ENCODE peak calls at places on chromosomes 12 and 14, in ten cellular contexts. One of them, this sample, is unnamed.

GRCh38 chr12:126483145-126484068 is 1418.2 kb downstream of the AACS start:
- DNase-seq in IMR-90: no peak
- DNase-seq in choroid plexus epithelial cell: peak
- DNase-seq in GM12864: no peak
- DNase-seq in mesothelial cell of epicardium: no peak
- DNase-seq in OCI-LY7: no peak
- DNase-seq in left lung: no peak
- DNase-seq in BJ: peak
- DNase-seq in suprapubic skin: no peak
- DNase-seq in cardiac fibroblast: peak
- DNase-seq in this sample: no peak

GRCh38 chr12:94134226-94134795 is 14.1 kb upstream of the PLXNC1 start:
- DNase-seq in IMR-90: peak
- DNase-seq in choroid plexus epithelial cell: peak
- DNase-seq in GM12864: no peak
- DNase-seq in mesothelial cell of epicardium: no peak
- DNase-seq in OCI-LY7: peak
- DNase-seq in left lung: no peak
- DNase-seq in BJ: peak
- DNase-seq in suprapubic skin: no peak
- DNase-seq in cardiac fibroblast: peak
- DNase-seq in this sample: no peak

GRCh38 chr14:59098377-59098776 is 90.1 kb upstream of the DAAM1 start:
- DNase-seq in IMR-90: peak
- DNase-seq in choroid plexus epithelial cell: peak
- DNase-seq in GM12864: no peak
- DNase-seq in mesothelial cell of epicardium: no peak
- DNase-seq in OCI-LY7: no peak
- DNase-seq in left lung: no peak
- DNase-seq in BJ: peak
- DNase-seq in suprapubic skin: no peak
- DNase-seq in cardiac fibroblast: peak
- DNase-seq in this sample: no peak

GRCh38 chr14:31090872-31091764 is 64.9 kb upstream of the STRN3 start:
- DNase-seq in IMR-90: peak
- DNase-seq in choroid plexus epithelial cell: peak
- DNase-seq in GM12864: no peak
- DNase-seq in mesothelial cell of epicardium: no peak
- DNase-seq in OCI-LY7: no peak
- DNase-seq in left lung: no peak
- DNase-seq in BJ: peak
- DNase-seq in suprapubic skin: no peak
- DNase-seq in cardiac fibroblast: peak
- DNase-seq in this sample: no peak

GRCh38 chr12:3256103-3256551 is 178.9 kb downstream of the TSPAN9 start:
- DNase-seq in IMR-90: no peak
- DNase-seq in choroid plexus epithelial cell: no peak
- DNase-seq in GM12864: no peak
- DNase-seq in mesothelial cell of epicardium: no peak
- DNase-seq in OCI-LY7: no peak
- DNase-seq in left lung: peak
- DNase-seq in BJ: no peak
- DNase-seq in suprapubic skin: no peak
- DNase-seq in cardiac fibroblast: no peak
- DNase-seq in this sample: no peak

GRCh38 chr12:31715283-31715825 is 13.5 kb downstream of the AMN1 start:
- DNase-seq in IMR-90: peak
- DNase-seq in choroid plexus epithelial cell: peak
- DNase-seq in GM12864: peak
- DNase-seq in mesothelial cell of epicardium: no peak
- DNase-seq in OCI-LY7: peak
- DNase-seq in left lung: no peak
- DNase-seq in BJ: no peak
- DNase-seq in suprapubic skin: no peak
- DNase-seq in cardiac fibroblast: peak
- DNase-seq in this sample: no peak

GRCh38 chr14:24299255-24300191 is at the start of the genes DHRS1 and NOP9:
- DNase-seq in IMR-90: peak
- DNase-seq in choroid plexus epithelial cell: peak
- DNase-seq in GM12864: peak
- DNase-seq in mesothelial cell of epicardium: peak
- DNase-seq in OCI-LY7: peak
- DNase-seq in left lung: peak
- DNase-seq in BJ: peak
- DNase-seq in suprapubic skin: peak
- DNase-seq in cardiac fibroblast: peak
- DNase-seq in this sample: peak

GRCh38 chr12:124350491-124350890 is 55.6 kb downstream of the RFLNA start:
- DNase-seq in IMR-90: no peak
- DNase-seq in choroid plexus epithelial cell: no peak
- DNase-seq in GM12864: no peak
- DNase-seq in mesothelial cell of epicardium: no peak
- DNase-seq in OCI-LY7: no peak
- DNase-seq in left lung: no peak
- DNase-seq in BJ: no peak
- DNase-seq in suprapubic skin: no peak
- DNase-seq in cardiac fibroblast: no peak
- DNase-seq in this sample: no peak

GRCh38 chr12:110338754-110339153 is 57.7 kb downstream of the ATP2A2 start:
- DNase-seq in IMR-90: no peak
- DNase-seq in choroid plexus epithelial cell: peak
- DNase-seq in GM12864: no peak
- DNase-seq in mesothelial cell of epicardium: no peak
- DNase-seq in OCI-LY7: peak
- DNase-seq in left lung: no peak
- DNase-seq in BJ: no peak
- DNase-seq in suprapubic skin: no peak
- DNase-seq in cardiac fibroblast: peak
- DNase-seq in this sample: no peak

GRCh38 chr14:57189070-57189469 is 79.6 kb downstream of the EXOC5 start:
- DNase-seq in IMR-90: peak
- DNase-seq in choroid plexus epithelial cell: peak
- DNase-seq in GM12864: no peak
- DNase-seq in mesothelial cell of epicardium: no peak
- DNase-seq in OCI-LY7: no peak
- DNase-seq in left lung: no peak
- DNase-seq in BJ: no peak
- DNase-seq in suprapubic skin: no peak
- DNase-seq in cardiac fibroblast: peak
- DNase-seq in this sample: no peak

GRCh38 chr12:18716236-18716635 is 21.6 kb downstream of the PLCZ1 start:
- DNase-seq in IMR-90: no peak
- DNase-seq in choroid plexus epithelial cell: no peak
- DNase-seq in GM12864: no peak
- DNase-seq in mesothelial cell of epicardium: no peak
- DNase-seq in OCI-LY7: no peak
- DNase-seq in left lung: no peak
- DNase-seq in BJ: no peak
- DNase-seq in suprapubic skin: no peak
- DNase-seq in cardiac fibroblast: no peak
- DNase-seq in this sample: no peak

GRCh38 chr12:66423290-66423689 is 121.0 kb downstream of the HELB start:
- DNase-seq in IMR-90: no peak
- DNase-seq in choroid plexus epithelial cell: peak
- DNase-seq in GM12864: no peak
- DNase-seq in mesothelial cell of epicardium: no peak
- DNase-seq in OCI-LY7: no peak
- DNase-seq in left lung: no peak
- DNase-seq in BJ: no peak
- DNase-seq in suprapubic skin: no peak
- DNase-seq in cardiac fibroblast: no peak
- DNase-seq in this sample: no peak
- TF ChIP-seq CTCF in IMR-90: no peak
- TF ChIP-seq CTCF in choroid plexus epithelial cell: peak
- TF ChIP-seq CTCF in GM12864: no peak
- TF ChIP-seq CTCF in mesothelial cell of epicardium: no peak
- TF ChIP-seq CTCF in OCI-LY7: no peak
- TF ChIP-seq CTCF in left lung: no peak
- TF ChIP-seq CTCF in BJ: no peak
- TF ChIP-seq CTCF in suprapubic skin: no peak
- TF ChIP-seq CTCF in cardiac fibroblast: no peak
- TF ChIP-seq CTCF in this sample: no peak

DNA sequence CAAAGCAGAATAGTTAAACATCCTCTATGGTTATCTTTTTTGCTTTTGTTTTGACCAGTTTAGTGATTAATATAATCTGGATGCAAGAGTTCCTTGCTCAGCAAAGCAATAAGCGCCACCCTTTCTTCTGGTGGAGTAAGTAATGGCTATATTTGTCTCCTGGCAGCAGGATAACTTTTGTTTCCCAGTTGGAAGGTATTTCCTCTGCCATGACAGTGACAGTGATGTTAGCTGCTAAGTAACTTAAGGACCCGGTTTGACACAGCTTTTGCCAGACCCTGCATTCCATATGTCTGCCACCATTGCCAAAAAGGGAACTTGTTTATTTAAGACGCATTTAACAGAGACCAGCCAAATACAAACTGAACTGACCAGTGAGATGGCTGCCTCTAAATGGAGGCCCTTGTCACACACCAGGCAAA is 70.4 kb upstream of the NR2C1 start:
- DNase-seq in IMR-90: peak
- DNase-seq in choroid plexus epithelial cell: no peak
- DNase-seq in GM12864: no peak
- DNase-seq in mesothelial cell of epicardium: no peak
- DNase-seq in OCI-LY7: no peak
- DNase-seq in left lung: no peak
- DNase-seq in BJ: no peak
- DNase-seq in suprapubic skin: no peak
- DNase-seq in cardiac fibroblast: peak
- DNase-seq in this sample: no peak
- TF ChIP-seq CTCF in IMR-90: no peak
- TF ChIP-seq CTCF in choroid plexus epithelial cell: no peak
- TF ChIP-seq CTCF in GM12864: no peak
- TF ChIP-seq CTCF in mesothelial cell of epicardium: no peak
- TF ChIP-seq CTCF in OCI-LY7: no peak
- TF ChIP-seq CTCF in left lung: no peak
- TF ChIP-seq CTCF in BJ: no peak
- TF ChIP-seq CTCF in suprapubic skin: no peak
- TF ChIP-seq CTCF in cardiac fibroblast: no peak
- TF ChIP-seq CTCF in this sample: no peak

GRCh38 chr14:23208286-23208685 is 24.8 kb upstream of the SLC7A8 start:
- DNase-seq in IMR-90: no peak
- DNase-seq in choroid plexus epithelial cell: no peak
- DNase-seq in GM12864: no peak
- DNase-seq in mesothelial cell of epicardium: no peak
- DNase-seq in OCI-LY7: no peak
- DNase-seq in left lung: no peak
- DNase-seq in BJ: no peak
- DNase-seq in suprapubic skin: no peak
- DNase-seq in cardiac fibroblast: no peak
- DNase-seq in this sample: no peak
- TF ChIP-seq CTCF in IMR-90: no peak
- TF ChIP-seq CTCF in choroid plexus epithelial cell: no peak
- TF ChIP-seq CTCF in GM12864: no peak
- TF ChIP-seq CTCF in mesothelial cell of epicardium: no peak
- TF ChIP-seq CTCF in OCI-LY7: no peak
- TF ChIP-seq CTCF in left lung: no peak
- TF ChIP-seq CTCF in BJ: no peak
- TF ChIP-seq CTCF in suprapubic skin: no peak
- TF ChIP-seq CTCF in cardiac fibroblast: no peak
- TF ChIP-seq CTCF in this sample: no peak

GRCh38 chr14:54423991-54424390 is 17.2 kb downstream of the CNIH1 start:
- DNase-seq in IMR-90: no peak
- DNase-seq in choroid plexus epithelial cell: no peak
- DNase-seq in GM12864: no peak
- DNase-seq in mesothelial cell of epicardium: no peak
- DNase-seq in OCI-LY7: no peak
- DNase-seq in left lung: no peak
- DNase-seq in BJ: no peak
- DNase-seq in suprapubic skin: no peak
- DNase-seq in cardiac fibroblast: no peak
- DNase-seq in this sample: no peak

GRCh38 chr14:54425068-54425467 is 16.1 kb downstream of the CNIH1 start:
- DNase-seq in IMR-90: no peak
- DNase-seq in choroid plexus epithelial cell: no peak
- DNase-seq in GM12864: no peak
- DNase-seq in mesothelial cell of epicardium: no peak
- DNase-seq in OCI-LY7: no peak
- DNase-seq in left lung: no peak
- DNase-seq in BJ: no peak
- DNase-seq in suprapubic skin: no peak
- DNase-seq in cardiac fibroblast: no peak
- DNase-seq in this sample: no peak

GRCh38 chr14:54425537-54426274 is 15.5 kb downstream of the CNIH1 start:
- DNase-seq in IMR-90: no peak
- DNase-seq in choroid plexus epithelial cell: no peak
- DNase-seq in GM12864: no peak
- DNase-seq in mesothelial cell of epicardium: no peak
- DNase-seq in OCI-LY7: no peak
- DNase-seq in left lung: no peak
- DNase-seq in BJ: no peak
- DNase-seq in suprapubic skin: no peak
- DNase-seq in cardiac fibroblast: no peak
- DNase-seq in this sample: no peak

GRCh38 chr14:54424479-54424901 is 16.7 kb downstream of the CNIH1 start:
- DNase-seq in IMR-90: no peak
- DNase-seq in choroid plexus epithelial cell: no peak
- DNase-seq in GM12864: no peak
- DNase-seq in mesothelial cell of epicardium: no peak
- DNase-seq in OCI-LY7: no peak
- DNase-seq in left lung: no peak
- DNase-seq in BJ: no peak
- DNase-seq in suprapubic skin: no peak
- DNase-seq in cardiac fibroblast: no peak
- DNase-seq in this sample: no peak

DNA sequence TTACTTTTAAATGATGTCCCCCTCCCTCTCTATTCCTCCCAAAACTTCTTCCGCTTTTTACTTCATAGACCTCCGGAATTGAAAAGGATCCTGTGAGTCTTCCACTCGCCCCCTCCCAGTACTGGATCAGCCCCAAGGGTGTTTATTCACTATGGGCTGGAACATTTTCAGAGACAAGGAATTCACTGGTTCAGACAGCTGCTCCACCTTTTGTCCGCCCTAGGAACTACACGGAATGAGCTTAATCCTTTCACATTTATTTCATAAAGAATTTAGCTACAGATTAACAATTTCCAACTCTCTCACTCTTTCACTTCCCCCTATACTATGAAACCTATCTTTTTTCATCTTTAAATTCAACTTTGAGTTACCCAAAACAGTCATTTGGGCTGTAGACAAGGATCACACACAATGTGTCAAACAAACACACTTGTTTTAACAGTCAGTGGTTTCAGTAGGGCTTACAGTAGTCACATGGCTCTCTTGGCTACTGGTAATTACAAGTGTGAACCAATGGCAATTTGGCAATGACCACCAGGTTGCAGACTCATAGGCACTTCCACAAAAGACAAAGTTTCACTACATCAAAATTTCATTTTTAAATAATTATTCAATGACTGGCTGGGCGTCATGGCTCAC is 20.6 kb downstream of the CNIH1 start:
- DNase-seq in IMR-90: peak
- DNase-seq in choroid plexus epithelial cell: peak
- DNase-seq in GM12864: no peak
- DNase-seq in mesothelial cell of epicardium: no peak
- DNase-seq in OCI-LY7: peak
- DNase-seq in left lung: no peak
- DNase-seq in BJ: no peak
- DNase-seq in suprapubic skin: no peak
- DNase-seq in cardiac fibroblast: peak
- DNase-seq in this sample: no peak
- TF ChIP-seq CTCF in IMR-90: peak
- TF ChIP-seq CTCF in choroid plexus epithelial cell: peak
- TF ChIP-seq CTCF in GM12864: peak
- TF ChIP-seq CTCF in mesothelial cell of epicardium: peak
- TF ChIP-seq CTCF in OCI-LY7: peak
- TF ChIP-seq CTCF in left lung: peak
- TF ChIP-seq CTCF in BJ: peak
- TF ChIP-seq CTCF in suprapubic skin: peak
- TF ChIP-seq CTCF in cardiac fibroblast: peak
- TF ChIP-seq CTCF in this sample: no peak

GRCh38 chr12:25591132-25591531 is 38.0 kb upstream of the LMNTD1 start:
- DNase-seq in IMR-90: no peak
- DNase-seq in choroid plexus epithelial cell: peak
- DNase-seq in GM12864: no peak
- DNase-seq in mesothelial cell of epicardium: no peak
- DNase-seq in OCI-LY7: no peak
- DNase-seq in left lung: no peak
- DNase-seq in BJ: no peak
- DNase-seq in suprapubic skin: no peak
- DNase-seq in cardiac fibroblast: peak
- DNase-seq in this sample: no peak
- TF ChIP-seq CTCF in IMR-90: no peak
- TF ChIP-seq CTCF in choroid plexus epithelial cell: peak
- TF ChIP-seq CTCF in GM12864: no peak
- TF ChIP-seq CTCF in mesothelial cell of epicardium: no peak
- TF ChIP-seq CTCF in OCI-LY7: no peak
- TF ChIP-seq CTCF in left lung: no peak
- TF ChIP-seq CTCF in BJ: peak
- TF ChIP-seq CTCF in suprapubic skin: no peak
- TF ChIP-seq CTCF in cardiac fibroblast: no peak
- TF ChIP-seq CTCF in this sample: no peak

This sample was measured in natural killer cell.